ENCODE peak calls at places on chromosome 15, in nine cellular contexts. One of them, this sample, is unnamed.

GRCh38 chr15:100472015-100472414 is 56.7 kb downstream of the CERS3 start:
- DNase-seq in Calu3: no peak
- DNase-seq in activated naive CD8-positive, alpha-beta T cell treated with anti-CD3 and anti-CD28 coated beads for 36 hours: no peak
- DNase-seq in epithelial cell of esophagus: no peak
- DNase-seq in foreskin fibroblast: no peak
- DNase-seq in stimulated activated naive CD4-positive, alpha-beta T cell treated with Interleukin-2 at 50 U/mL for 16 hours: no peak
- DNase-seq in NCI-H510A treated with DMSO at 0.1 percent for 48 hours: no peak
- DNase-seq in RWPE2: no peak
- DNase-seq in CD8-positive, alpha-beta T cell: no peak
- DNase-seq in this sample: no peak

GRCh38 chr15:80920271-80920699 is 69.3 kb downstream of the MESD start:
- DNase-seq in Calu3: no peak
- DNase-seq in activated naive CD8-positive, alpha-beta T cell treated with anti-CD3 and anti-CD28 coated beads for 36 hours: peak
- DNase-seq in epithelial cell of esophagus: no peak
- DNase-seq in foreskin fibroblast: no peak
- DNase-seq in stimulated activated naive CD4-positive, alpha-beta T cell treated with Interleukin-2 at 50 U/mL for 16 hours: no peak
- DNase-seq in NCI-H510A treated with DMSO at 0.1 percent for 48 hours: no peak
- DNase-seq in RWPE2: no peak
- DNase-seq in CD8-positive, alpha-beta T cell: no peak
- DNase-seq in this sample: no peak

GRCh38 chr15:65954289-65954741 is 85.0 kb downstream of the RAB11A start:
- DNase-seq in Calu3: peak
- DNase-seq in activated naive CD8-positive, alpha-beta T cell treated with anti-CD3 and anti-CD28 coated beads for 36 hours: no peak
- DNase-seq in epithelial cell of esophagus: peak
- DNase-seq in foreskin fibroblast: peak
- DNase-seq in stimulated activated naive CD4-positive, alpha-beta T cell treated with Interleukin-2 at 50 U/mL for 16 hours: no peak
- DNase-seq in NCI-H510A treated with DMSO at 0.1 percent for 48 hours: peak
- DNase-seq in RWPE2: no peak
- DNase-seq in CD8-positive, alpha-beta T cell: no peak
- DNase-seq in this sample: no peak

GRCh38 chr15:25185156-25185710 is 230.4 kb downstream of the SNRPN start:
- DNase-seq in Calu3: no peak
- DNase-seq in activated naive CD8-positive, alpha-beta T cell treated with anti-CD3 and anti-CD28 coated beads for 36 hours: no peak
- DNase-seq in epithelial cell of esophagus: no peak
- DNase-seq in foreskin fibroblast: no peak
- DNase-seq in stimulated activated naive CD4-positive, alpha-beta T cell treated with Interleukin-2 at 50 U/mL for 16 hours: no peak
- DNase-seq in NCI-H510A treated with DMSO at 0.1 percent for 48 hours: no peak
- DNase-seq in RWPE2: peak
- DNase-seq in CD8-positive, alpha-beta T cell: no peak
- DNase-seq in this sample: no peak

GRCh38 chr15:89447676-89448075 is 48.7 kb downstream of the RHCG start:
- DNase-seq in Calu3: no peak
- DNase-seq in activated naive CD8-positive, alpha-beta T cell treated with anti-CD3 and anti-CD28 coated beads for 36 hours: no peak
- DNase-seq in epithelial cell of esophagus: no peak
- DNase-seq in foreskin fibroblast: no peak
- DNase-seq in stimulated activated naive CD4-positive, alpha-beta T cell treated with Interleukin-2 at 50 U/mL for 16 hours: no peak
- DNase-seq in NCI-H510A treated with DMSO at 0.1 percent for 48 hours: no peak
- DNase-seq in RWPE2: no peak
- DNase-seq in CD8-positive, alpha-beta T cell: no peak
- DNase-seq in this sample: no peak

GRCh38 chr15:96327155-96327741 is 3.3 kb upstream of the NR2F2 start:
- DNase-seq in Calu3: no peak
- DNase-seq in activated naive CD8-positive, alpha-beta T cell treated with anti-CD3 and anti-CD28 coated beads for 36 hours: no peak
- DNase-seq in epithelial cell of esophagus: peak
- DNase-seq in foreskin fibroblast: peak
- DNase-seq in stimulated activated naive CD4-positive, alpha-beta T cell treated with Interleukin-2 at 50 U/mL for 16 hours: no peak
- DNase-seq in NCI-H510A treated with DMSO at 0.1 percent for 48 hours: peak
- DNase-seq in RWPE2: no peak
- DNase-seq in CD8-positive, alpha-beta T cell: no peak
- DNase-seq in this sample: peak

GRCh38 chr15:82750831-82751181 is 41.1 kb upstream of the AP3B2 start:
- DNase-seq in Calu3: peak
- DNase-seq in activated naive CD8-positive, alpha-beta T cell treated with anti-CD3 and anti-CD28 coated beads for 36 hours: peak
- DNase-seq in epithelial cell of esophagus: peak
- DNase-seq in foreskin fibroblast: no peak
- DNase-seq in stimulated activated naive CD4-positive, alpha-beta T cell treated with Interleukin-2 at 50 U/mL for 16 hours: no peak
- DNase-seq in NCI-H510A treated with DMSO at 0.1 percent for 48 hours: no peak
- DNase-seq in RWPE2: no peak
- DNase-seq in CD8-positive, alpha-beta T cell: no peak
- DNase-seq in this sample: peak

GRCh38 chr15:82624438-82624837 is 22.7 kb downstream of the CPEB1 start:
- DNase-seq in Calu3: no peak
- DNase-seq in activated naive CD8-positive, alpha-beta T cell treated with anti-CD3 and anti-CD28 coated beads for 36 hours: no peak
- DNase-seq in epithelial cell of esophagus: no peak
- DNase-seq in foreskin fibroblast: no peak
- DNase-seq in stimulated activated naive CD4-positive, alpha-beta T cell treated with Interleukin-2 at 50 U/mL for 16 hours: no peak
- DNase-seq in NCI-H510A treated with DMSO at 0.1 percent for 48 hours: no peak
- DNase-seq in RWPE2: no peak
- DNase-seq in CD8-positive, alpha-beta T cell: no peak
- DNase-seq in this sample: no peak

GRCh38 chr15:80343610-80344009 is 60.6 kb upstream of the ARNT2 start:
- DNase-seq in Calu3: no peak
- DNase-seq in activated naive CD8-positive, alpha-beta T cell treated with anti-CD3 and anti-CD28 coated beads for 36 hours: no peak
- DNase-seq in epithelial cell of esophagus: no peak
- DNase-seq in foreskin fibroblast: no peak
- DNase-seq in stimulated activated naive CD4-positive, alpha-beta T cell treated with Interleukin-2 at 50 U/mL for 16 hours: no peak
- DNase-seq in NCI-H510A treated with DMSO at 0.1 percent for 48 hours: no peak
- DNase-seq in RWPE2: no peak
- DNase-seq in CD8-positive, alpha-beta T cell: no peak
- DNase-seq in this sample: peak

GRCh38 chr15:44035781-44036699 is 159.0 kb downstream of the FRMD5 start:
- DNase-seq in Calu3: no peak
- DNase-seq in activated naive CD8-positive, alpha-beta T cell treated with anti-CD3 and anti-CD28 coated beads for 36 hours: no peak
- DNase-seq in epithelial cell of esophagus: no peak
- DNase-seq in foreskin fibroblast: peak
- DNase-seq in stimulated activated naive CD4-positive, alpha-beta T cell treated with Interleukin-2 at 50 U/mL for 16 hours: no peak
- DNase-seq in NCI-H510A treated with DMSO at 0.1 percent for 48 hours: no peak
- DNase-seq in RWPE2: no peak
- DNase-seq in CD8-positive, alpha-beta T cell: no peak
- DNase-seq in this sample: no peak

GRCh38 chr15:51274956-51275355 is 63.4 kb downstream of the CYP19A1 start:
- DNase-seq in Calu3: no peak
- DNase-seq in activated naive CD8-positive, alpha-beta T cell treated with anti-CD3 and anti-CD28 coated beads for 36 hours: no peak
- DNase-seq in epithelial cell of esophagus: no peak
- DNase-seq in foreskin fibroblast: no peak
- DNase-seq in stimulated activated naive CD4-positive, alpha-beta T cell treated with Interleukin-2 at 50 U/mL for 16 hours: no peak
- DNase-seq in NCI-H510A treated with DMSO at 0.1 percent for 48 hours: no peak
- DNase-seq in RWPE2: no peak
- DNase-seq in CD8-positive, alpha-beta T cell: no peak
- DNase-seq in this sample: no peak

GRCh38 chr15:35098737-35099136 is 13.6 kb upstream of the NANOGP8 start:
- DNase-seq in Calu3: no peak
- DNase-seq in activated naive CD8-positive, alpha-beta T cell treated with anti-CD3 and anti-CD28 coated beads for 36 hours: no peak
- DNase-seq in epithelial cell of esophagus: no peak
- DNase-seq in foreskin fibroblast: no peak
- DNase-seq in stimulated activated naive CD4-positive, alpha-beta T cell treated with Interleukin-2 at 50 U/mL for 16 hours: no peak
- DNase-seq in NCI-H510A treated with DMSO at 0.1 percent for 48 hours: no peak
- DNase-seq in RWPE2: no peak
- DNase-seq in CD8-positive, alpha-beta T cell: no peak
- DNase-seq in this sample: no peak

GRCh38 chr15:31387483-31388118 is 61.0 kb downstream of the KLF13 start:
- DNase-seq in Calu3: no peak
- DNase-seq in activated naive CD8-positive, alpha-beta T cell treated with anti-CD3 and anti-CD28 coated beads for 36 hours: peak
- DNase-seq in epithelial cell of esophagus: no peak
- DNase-seq in foreskin fibroblast: peak
- DNase-seq in stimulated activated naive CD4-positive, alpha-beta T cell treated with Interleukin-2 at 50 U/mL for 16 hours: no peak
- DNase-seq in NCI-H510A treated with DMSO at 0.1 percent for 48 hours: no peak
- DNase-seq in RWPE2: no peak
- DNase-seq in CD8-positive, alpha-beta T cell: peak
- DNase-seq in this sample: no peak

GRCh38 chr15:67660874-67661606 is 118.5 kb downstream of the MAP2K5 start:
- DNase-seq in Calu3: no peak
- DNase-seq in activated naive CD8-positive, alpha-beta T cell treated with anti-CD3 and anti-CD28 coated beads for 36 hours: no peak
- DNase-seq in epithelial cell of esophagus: no peak
- DNase-seq in foreskin fibroblast: no peak
- DNase-seq in stimulated activated naive CD4-positive, alpha-beta T cell treated with Interleukin-2 at 50 U/mL for 16 hours: no peak
- DNase-seq in NCI-H510A treated with DMSO at 0.1 percent for 48 hours: no peak
- DNase-seq in RWPE2: no peak
- DNase-seq in CD8-positive, alpha-beta T cell: no peak
- DNase-seq in this sample: no peak

GRCh38 chr15:58426501-58426900 is 5.3 kb upstream of the LIPC start:
- DNase-seq in Calu3: no peak
- DNase-seq in activated naive CD8-positive, alpha-beta T cell treated with anti-CD3 and anti-CD28 coated beads for 36 hours: no peak
- DNase-seq in epithelial cell of esophagus: no peak
- DNase-seq in foreskin fibroblast: no peak
- DNase-seq in stimulated activated naive CD4-positive, alpha-beta T cell treated with Interleukin-2 at 50 U/mL for 16 hours: no peak
- DNase-seq in NCI-H510A treated with DMSO at 0.1 percent for 48 hours: no peak
- DNase-seq in RWPE2: no peak
- DNase-seq in CD8-positive, alpha-beta T cell: no peak
- DNase-seq in this sample: no peak

GRCh38 chr15:92954578-92954977 is 54.5 kb downstream of the CHD2 start:
- DNase-seq in Calu3: peak
- DNase-seq in activated naive CD8-positive, alpha-beta T cell treated with anti-CD3 and anti-CD28 coated beads for 36 hours: no peak
- DNase-seq in epithelial cell of esophagus: peak
- DNase-seq in foreskin fibroblast: no peak
- DNase-seq in stimulated activated naive CD4-positive, alpha-beta T cell treated with Interleukin-2 at 50 U/mL for 16 hours: no peak
- DNase-seq in NCI-H510A treated with DMSO at 0.1 percent for 48 hours: no peak
- DNase-seq in RWPE2: no peak
- DNase-seq in CD8-positive, alpha-beta T cell: no peak
- DNase-seq in this sample: no peak

GRCh38 chr15:52785672-52786406 is 4.3 kb downstream of the ONECUT1 start:
- DNase-seq in Calu3: no peak
- DNase-seq in activated naive CD8-positive, alpha-beta T cell treated with anti-CD3 and anti-CD28 coated beads for 36 hours: no peak
- DNase-seq in epithelial cell of esophagus: no peak
- DNase-seq in foreskin fibroblast: no peak
- DNase-seq in stimulated activated naive CD4-positive, alpha-beta T cell treated with Interleukin-2 at 50 U/mL for 16 hours: no peak
- DNase-seq in NCI-H510A treated with DMSO at 0.1 percent for 48 hours: no peak
- DNase-seq in RWPE2: no peak
- DNase-seq in CD8-positive, alpha-beta T cell: no peak
- DNase-seq in this sample: no peak

GRCh38 chr15:91561371-91562100 is 292.0 kb upstream of the SLCO3A1 start:
- DNase-seq in Calu3: peak
- DNase-seq in activated naive CD8-positive, alpha-beta T cell treated with anti-CD3 and anti-CD28 coated beads for 36 hours: no peak
- DNase-seq in epithelial cell of esophagus: peak
- DNase-seq in foreskin fibroblast: peak
- DNase-seq in stimulated activated naive CD4-positive, alpha-beta T cell treated with Interleukin-2 at 50 U/mL for 16 hours: no peak
- DNase-seq in NCI-H510A treated with DMSO at 0.1 percent for 48 hours: no peak
- DNase-seq in RWPE2: peak
- DNase-seq in CD8-positive, alpha-beta T cell: no peak
- DNase-seq in this sample: peak

GRCh38 chr15:65344214-65344908 is 33.4 kb downstream of the IGDCC3 start:
- DNase-seq in Calu3: no peak
- DNase-seq in activated naive CD8-positive, alpha-beta T cell treated with anti-CD3 and anti-CD28 coated beads for 36 hours: no peak
- DNase-seq in epithelial cell of esophagus: peak
- DNase-seq in foreskin fibroblast: no peak
- DNase-seq in stimulated activated naive CD4-positive, alpha-beta T cell treated with Interleukin-2 at 50 U/mL for 16 hours: no peak
- DNase-seq in NCI-H510A treated with DMSO at 0.1 percent for 48 hours: no peak
- DNase-seq in RWPE2: no peak
- DNase-seq in CD8-positive, alpha-beta T cell: no peak
- DNase-seq in this sample: no peak

GRCh38 chr15:40320931-40321371 is 2.5 kb upstream of the INAFM2 start:
- DNase-seq in Calu3: peak
- DNase-seq in activated naive CD8-positive, alpha-beta T cell treated with anti-CD3 and anti-CD28 coated beads for 36 hours: peak
- DNase-seq in epithelial cell of esophagus: peak
- DNase-seq in foreskin fibroblast: peak
- DNase-seq in stimulated activated naive CD4-positive, alpha-beta T cell treated with Interleukin-2 at 50 U/mL for 16 hours: peak
- DNase-seq in NCI-H510A treated with DMSO at 0.1 percent for 48 hours: peak
- DNase-seq in RWPE2: peak
- DNase-seq in CD8-positive, alpha-beta T cell: no peak
- DNase-seq in this sample: peak

GRCh38 chr15:71128939-71129562 is 13.8 kb downstream of the THSD4 start:
- DNase-seq in Calu3: peak
- DNase-seq in activated naive CD8-positive, alpha-beta T cell treated with anti-CD3 and anti-CD28 coated beads for 36 hours: no peak
- DNase-seq in epithelial cell of esophagus: peak
- DNase-seq in foreskin fibroblast: peak
- DNase-seq in stimulated activated naive CD4-positive, alpha-beta T cell treated with Interleukin-2 at 50 U/mL for 16 hours: no peak
- DNase-seq in NCI-H510A treated with DMSO at 0.1 percent for 48 hours: no peak
- DNase-seq in RWPE2: no peak
- DNase-seq in CD8-positive, alpha-beta T cell: no peak
- DNase-seq in this sample: no peak

GRCh38 chr15:64985382-64986033 is 4.2 kb downstream of the SPG21 start:
- DNase-seq in Calu3: peak
- DNase-seq in activated naive CD8-positive, alpha-beta T cell treated with anti-CD3 and anti-CD28 coated beads for 36 hours: no peak
- DNase-seq in epithelial cell of esophagus: peak
- DNase-seq in foreskin fibroblast: peak
- DNase-seq in stimulated activated naive CD4-positive, alpha-beta T cell treated with Interleukin-2 at 50 U/mL for 16 hours: no peak
- DNase-seq in NCI-H510A treated with DMSO at 0.1 percent for 48 hours: no peak
- DNase-seq in RWPE2: no peak
- DNase-seq in CD8-positive, alpha-beta T cell: no peak
- DNase-seq in this sample: no peak